ENCODE peak calls at places on chromosomes 12 and 14, in ten cellular contexts. C is brain microvascular endothelial cell; B is iPS DF 6.9; X is BE2C; K is vagina; E is psoas muscle; I is GM23338; P is right atrium auricular region; L is HepG2; S is CD8-positive, alpha-beta T cell. M is an unnamed sample. For H3K36me3 and H3K27me3, the result is how much of the 10 kb centered on the place peaks cover.

GRCh38 chr12:132275631-132276030 is 53.8 kb downstream of the GALNT9 start:
- DNase-seq in C (no peak), L (no peak), S (no peak), I (no peak), P (no peak), B (no peak), K (no peak), X (no peak), E (no peak), M (no peak)

GRCh38 chr14:32225378-32225920 is 22.4 kb upstream of the RNU6-8 start:
- DNase-seq in P (no peak), E (no peak), K (no peak), L (no peak), C (no peak), S (no peak), I (no peak), B (no peak), X (peak), M (no peak)

GRCh38 chr12:103848917-103849491 is 8.0 kb upstream of the NT5DC3 start:
- DNase-seq in L (no peak), X (no peak), B (no peak), P (no peak), S (no peak), E (no peak), C (no peak), K (no peak), I (no peak), M (no peak)

GRCh38 chr12:30796891-30797371 is 42.2 kb upstream of the CAPRIN2 start:
- DNase-seq in K (no peak), B (no peak), I (peak), E (no peak), X (no peak), C (peak), S (peak), L (no peak), P (no peak), M (peak)

GRCh38 chr12:12523229-12523628 is 39.4 kb downstream of the DUSP16 start:
- DNase-seq in K (no peak), P (no peak), B (no peak), E (no peak), X (no peak), L (no peak), C (no peak), S (no peak), I (no peak), M (no peak)

GRCh38 chr14:53571990-53572389 is 384.6 kb downstream of the BMP4 start:
- DNase-seq in K (no peak), E (no peak), X (no peak), I (peak), C (no peak), L (no peak), P (no peak), B (no peak), S (no peak), M (peak)

GRCh38 chr12:132735496-132735895 is 24.9 kb downstream of the PGAM5 start:
- DNase-seq in E (no peak), B (no peak), L (no peak), K (no peak), I (no peak), P (no peak), S (no peak), C (no peak), X (no peak), M (peak)

GRCh38 chr14:92737206-92737605 is 11.2 kb downstream of the LGMN start:
- DNase-seq in I (no peak), L (no peak), C (no peak), B (no peak), E (no peak), S (peak), X (no peak), K (no peak), P (no peak), M (no peak)

GRCh38 chr12:98646165-98646764 is 1.2 kb downstream of the APAF1 start:
- DNase-seq in X (no peak), L (peak), B (no peak), E (no peak), I (no peak), C (no peak), K (no peak), S (no peak), P (no peak), M (no peak)

GRCh38 chr14:75049731-75050201 is 1.5 kb downstream of the MLH3 start:
- DNase-seq in E (no peak), L (no peak), C (no peak), I (no peak), S (no peak), K (no peak), P (no peak), X (no peak), B (no peak), M (no peak)

GRCh38 chr14:60757617-60758016 is 23.1 kb downstream of the MNAT1 start:
- DNase-seq in C (no peak), K (no peak), S (no peak), E (no peak), I (no peak), L (no peak), P (no peak), B (no peak), X (no peak), M (no peak)

GRCh38 chr14:52007637-52008036 is 18.3 kb downstream of the RTRAF start:
- DNase-seq in S (no peak), B (no peak), I (no peak), C (no peak), K (no peak), L (peak), X (no peak), P (no peak), E (no peak), M (no peak)

DNA sequence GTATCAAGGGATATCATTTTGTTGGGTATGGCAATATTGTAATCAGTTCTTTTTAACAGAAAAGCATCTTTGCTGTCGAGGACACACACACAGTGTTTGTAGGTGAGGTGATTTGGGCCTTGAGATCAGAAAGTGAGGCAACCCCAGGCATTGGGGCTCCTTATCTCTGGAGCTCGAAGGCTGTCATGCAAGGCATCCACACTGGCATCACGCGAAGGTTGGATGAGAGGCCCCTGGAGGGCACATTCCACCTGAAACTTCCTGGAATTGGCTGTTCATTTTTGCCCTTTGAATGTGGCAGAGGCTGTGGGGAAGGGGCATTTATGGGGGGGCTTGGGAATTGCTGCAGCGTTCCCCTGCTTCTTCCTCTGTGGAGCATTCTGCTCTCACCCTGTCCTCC is 45.5 kb downstream of the IL31 start:
- DNase-seq in I (no peak), B (no peak), P (no peak), X (no peak), S (no peak), C (no peak), K (no peak), E (no peak), L (no peak), M (no peak)
- H3K36me3 ChIP-seq in I (under half), B (under half), P (half or more), X (under half), S (half or more), C (half or more), K (under half), E (half or more), L (under half), M (under half)

GRCh38 chr12:121580959-121581680 is at the start of gene KDM2B:
- DNase-seq in I (peak), B (no peak), C (peak), L (peak), E (no peak), K (no peak), X (no peak), P (peak), S (peak), M (no peak)

GRCh38 chr12:121579190-121579791 is 1.5 kb downstream of the KDM2B start:
- DNase-seq in X (no peak), K (no peak), E (peak), I (peak), B (no peak), P (no peak), L (no peak), S (peak), C (no peak), M (peak)

GRCh38 chr12:121579981-121580868 is 598 bp downstream of the KDM2B start:
- DNase-seq in B (no peak), K (no peak), P (peak), C (peak), X (peak), E (peak), L (peak), S (peak), I (peak), M (peak)

GRCh38 chr12:121582583-121583333 is 1.9 kb upstream of the KDM2B start:
- DNase-seq in I (peak), C (no peak), K (no peak), P (no peak), S (no peak), X (no peak), E (no peak), B (peak), L (peak), M (peak)

GRCh38 chr12:121581681-121582439 is 1.0 kb upstream of the KDM2B start:
- DNase-seq in S (no peak), K (no peak), P (no peak), C (no peak), L (no peak), B (no peak), E (peak), I (no peak), X (peak), M (no peak)
- H3K27me3 ChIP-seq in S (under half), K (under half), P (under half), C (under half), L (under half), B (under half), E (under half), I (under half), X (under half), M (under half)

GRCh38 chr14:104139460-104140212 is 1.2 kb downstream of the KIF26A start:
- DNase-seq in X (peak), K (no peak), B (no peak), I (no peak), S (peak), C (no peak), P (no peak), E (peak), L (no peak), M (peak)
- H3K4me3 ChIP-seq in X (peak), K (peak), B (peak), I (peak), S (no peak), C (no peak), P (peak), E (peak), L (no peak), M (peak)

GRCh38 chr12:66137937-66138336 is 7.4 kb upstream of the LLPH start:
- DNase-seq in E (no peak), I (no peak), L (no peak), K (no peak), S (no peak), C (no peak), P (no peak), X (no peak), B (no peak), M (no peak)
- H3K36me3 ChIP-seq in E (half or more), I (under half), L (under half), K (under half), S (under half), C (under half), P (under half), X (under half), B (under half), M (under half)

DNA sequence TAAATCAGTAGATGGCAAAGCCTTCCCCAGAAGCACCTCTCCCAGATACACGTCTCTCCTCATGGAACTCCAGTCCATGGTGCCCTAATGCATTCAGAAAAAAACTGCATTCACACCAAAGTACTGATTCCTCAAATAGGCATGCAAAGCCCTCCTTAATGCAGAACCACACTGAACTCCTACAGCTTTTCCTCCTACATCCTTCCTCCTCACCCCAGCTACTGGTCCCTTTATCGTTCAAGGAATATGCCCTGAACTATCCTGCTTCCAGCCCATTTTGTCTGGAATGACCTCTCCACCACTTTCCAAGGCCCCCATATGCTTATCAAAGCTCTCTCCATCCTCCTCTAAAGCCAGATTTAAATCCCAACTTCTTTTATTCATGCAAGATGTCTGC is 21.3 kb downstream of the SMUG1 start:
- DNase-seq in E (no peak), B (no peak), K (no peak), P (no peak), I (no peak), C (no peak), S (no peak), X (no peak), L (no peak), M (no peak)
- H3K27me3 ChIP-seq in E (under half), B (under half), K (under half), P (under half), I (half or more), C (under half), S (under half), X (under half), L (under half), M (under half)

GRCh38 chr14:99579903-99580570 is 24.0 kb downstream of the CCDC85C start:
- DNase-seq in B (no peak), S (no peak), L (no peak), K (no peak), P (no peak), C (peak), I (peak), X (no peak), E (no peak), M (peak)
- H3K4me3 ChIP-seq in B (no peak), S (no peak), L (no peak), K (no peak), P (no peak), C (no peak), I (no peak), X (no peak), E (no peak), M (no peak)

DNA sequence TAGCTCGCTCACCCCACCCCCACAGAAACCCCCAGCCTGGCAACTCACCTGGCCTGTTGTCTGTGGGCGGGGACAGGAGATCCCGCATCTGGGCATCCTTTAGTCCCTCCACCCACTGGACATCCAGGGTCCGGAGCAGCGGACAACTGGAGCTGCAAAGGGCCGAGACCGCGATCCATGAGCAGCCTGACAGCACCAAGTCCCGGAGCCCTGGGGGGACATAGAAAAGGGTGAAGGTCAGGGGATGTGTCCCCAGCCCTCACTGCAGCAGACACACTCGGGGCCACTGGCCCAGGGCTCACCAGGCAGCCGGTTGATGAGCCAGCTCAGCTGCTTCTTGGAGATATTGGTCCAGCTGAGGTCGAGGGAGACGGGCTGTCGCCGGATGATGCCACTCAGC is 40.9 kb downstream of the RNF34 start:
- DNase-seq in S (no peak), I (no peak), K (no peak), P (no peak), X (no peak), L (no peak), E (no peak), C (no peak), B (no peak), M (no peak)
- H3K36me3 ChIP-seq in S (half or more), I (under half), K (under half), P (half or more), X (half or more), L (under half), E (half or more), C (under half), B (half or more), M (under half)

GRCh38 chr12:48978741-48979601 is 849 bp downstream of the WNT1 start:
- DNase-seq in L (no peak), I (no peak), C (no peak), X (no peak), E (no peak), B (no peak), K (no peak), S (no peak), P (no peak), M (peak)
- H3K27me3 ChIP-seq in L (under half), I (half or more), C (half or more), X (half or more), E (under half), B (half or more), K (under half), S (under half), P (under half), M (half or more)

M was measured in H7.